ENCODE peak calls at places on chromosomes 12 and 14, in four cellular contexts. D is left colon, G is epithelial cell of esophagus, I is posterior cingulate gyrus. Z is an unnamed sample.

GRCh38 chr12:13686243-13686642 is 295.2 kb downstream of the GRIN2B start:
- DNase-seq in D (no peak), G (no peak), I (no peak), Z (no peak)

GRCh38 chr12:102675672-102676071 is 195.3 kb upstream of the IGF1 start:
- DNase-seq in I (no peak), G (no peak), D (no peak), Z (peak)

GRCh38 chr12:108468149-108468968 is 46.7 kb upstream of the FICD start:
- DNase-seq in I (no peak), D (no peak), G (peak), Z (peak)

GRCh38 chr12:65094722-65095121 is 26.4 kb downstream of the WIF1 start:
- DNase-seq in G (no peak), I (no peak), D (no peak), Z (no peak)

GRCh38 chr14:92577321-92577742 is 63.8 kb downstream of the RIN3 start:
- DNase-seq in D (no peak), G (no peak), I (no peak), Z (no peak)

GRCh38 chr14:63499701-63500250 is 43.4 kb downstream of the PPP2R5E start:
- DNase-seq in I (no peak), G (peak), D (no peak), Z (no peak)

GRCh38 chr14:68623828-68624227 is 169.0 kb downstream of the ZFP36L1 start:
- DNase-seq in I (no peak), G (no peak), D (no peak), Z (no peak)

GRCh38 chr14:105333020-105333490 is 18.5 kb downstream of the PACS2 start:
- DNase-seq in I (no peak), D (no peak), G (no peak), Z (no peak)

GRCh38 chr12:111428728-111429175 is 23.0 kb downstream of the SH2B3 start:
- DNase-seq in G (no peak), D (peak), I (no peak), Z (peak)

GRCh38 chr14:52031781-52032180 is 37.1 kb downstream of the NID2 start:
- DNase-seq in D (no peak), I (no peak), G (no peak), Z (no peak)

GRCh38 chr14:67446371-67447032 is 34.5 kb upstream of the PLEK2 start:
- DNase-seq in D (no peak), I (no peak), G (no peak), Z (no peak)

GRCh38 chr12:44835641-44836379 is 40.3 kb downstream of the NELL2 start:
- DNase-seq in D (no peak), I (peak), G (peak), Z (peak)